ENCODE peak calls at places on chromosomes 1 and 21, in nine cellular contexts. O, X, G, S, Z, R, N, L and W are unnamed samples.

GRCh38 chr1:8075511-8076051 is 49.5 kb upstream of the ERRFI1 start:
- DNase-seq in Z (no peak), S (peak), X (no peak), G (no peak), O (no peak), R (no peak), N (no peak), L (no peak), W (no peak)

GRCh38 chr21:46021978-46022544 is 40.5 kb downstream of the COL6A1 start:
- DNase-seq in G (no peak), S (no peak), L (no peak), N (no peak), R (peak), X (no peak), O (no peak), Z (peak), W (no peak)

GRCh38 chr1:15617874-15618684 is 821 bp downstream of the DDI2 start:
- DNase-seq in S (no peak), N (no peak), R (no peak), X (no peak), O (peak), L (peak), Z (peak), G (no peak), W (no peak)

GRCh38 chr1:210010161-210010560 is 72.1 kb downstream of the SYT14 start:
- DNase-seq in Z (no peak), R (no peak), X (no peak), L (no peak), G (no peak), O (no peak), N (no peak), S (no peak), W (no peak)

GRCh38 chr1:74504125-74505065 is 8.0 kb downstream of the LRRC53 start:
- DNase-seq in X (peak), Z (no peak), S (peak), L (peak), O (peak), N (peak), R (no peak), G (peak), W (peak)

GRCh38 chr1:204417231-204417997 is 5.8 kb upstream of the PPP1R15B start:
- DNase-seq in Z (peak), O (no peak), X (peak), N (peak), S (peak), G (peak), R (peak), L (peak), W (no peak)

GRCh38 chr1:117634631-117635030 is 28.8 kb downstream of the TENT5C start:
- DNase-seq in G (no peak), Z (no peak), O (no peak), R (no peak), L (no peak), N (no peak), X (no peak), S (no peak), W (no peak)

GRCh38 chr1:160553778-160554177 is 25.5 kb downstream of the CD84 start:
- DNase-seq in X (no peak), Z (no peak), G (no peak), N (no peak), O (no peak), L (no peak), R (no peak), S (no peak), W (no peak)

GRCh38 chr1:17540255-17541001 is 930 bp downstream of the ARHGEF10L start:
- DNase-seq in S (no peak), Z (peak), G (no peak), R (no peak), X (peak), N (no peak), L (no peak), O (peak), W (peak)

GRCh38 chr21:35050348-35051286 is 1.5 kb upstream of the RUNX1 start:
- DNase-seq in N (no peak), G (no peak), R (no peak), O (no peak), S (peak), Z (no peak), X (no peak), L (no peak), W (no peak)

GRCh38 chr21:45138199-45139002 is 64.0 kb downstream of the ADARB1 start:
- DNase-seq in Z (peak), R (peak), L (peak), N (peak), G (peak), S (peak), X (peak), O (peak), W (peak)

GRCh38 chr21:41673596-41674335 is 93.1 kb downstream of the RIPK4 start:
- DNase-seq in Z (no peak), L (no peak), N (no peak), R (no peak), G (no peak), X (no peak), S (no peak), O (no peak), W (no peak)

GRCh38 chr1:172326171-172326570 is 94.3 kb upstream of the C1orf105 start:
- DNase-seq in G (no peak), R (no peak), S (peak), X (no peak), N (no peak), O (no peak), Z (no peak), L (no peak), W (no peak)

GRCh38 chr1:169312084-169312954 is 55.3 kb downstream of the NME7 start:
- DNase-seq in Z (no peak), S (peak), O (no peak), X (peak), R (no peak), N (peak), G (peak), L (peak), W (no peak)

GRCh38 chr1:200162258-200162657 is 134.7 kb downstream of the NR5A2 start:
- DNase-seq in O (no peak), Z (no peak), G (no peak), S (no peak), X (no peak), R (no peak), L (no peak), N (no peak), W (no peak)

GRCh38 chr1:92769856-92770255 is 15.1 kb downstream of the EVI5 start:
- DNase-seq in N (no peak), S (no peak), X (no peak), L (no peak), G (no peak), R (no peak), O (no peak), Z (no peak), W (no peak)

GRCh38 chr21:36859744-36860501 is 106.5 kb downstream of the HLCS start:
- DNase-seq in S (peak), N (peak), X (peak), G (peak), R (peak), Z (peak), L (peak), O (no peak), W (no peak)

GRCh38 chr1:224707849-224708725 is 92.0 kb downstream of the CNIH3 start:
- DNase-seq in Z (no peak), N (peak), O (no peak), L (no peak), X (peak), S (peak), R (no peak), G (peak), W (no peak)

GRCh38 chr1:60281360-60281932 is 207.9 kb upstream of the C1orf87 start:
- DNase-seq in X (peak), N (peak), O (peak), S (peak), Z (peak), G (peak), L (peak), R (peak), W (peak)

DNA sequence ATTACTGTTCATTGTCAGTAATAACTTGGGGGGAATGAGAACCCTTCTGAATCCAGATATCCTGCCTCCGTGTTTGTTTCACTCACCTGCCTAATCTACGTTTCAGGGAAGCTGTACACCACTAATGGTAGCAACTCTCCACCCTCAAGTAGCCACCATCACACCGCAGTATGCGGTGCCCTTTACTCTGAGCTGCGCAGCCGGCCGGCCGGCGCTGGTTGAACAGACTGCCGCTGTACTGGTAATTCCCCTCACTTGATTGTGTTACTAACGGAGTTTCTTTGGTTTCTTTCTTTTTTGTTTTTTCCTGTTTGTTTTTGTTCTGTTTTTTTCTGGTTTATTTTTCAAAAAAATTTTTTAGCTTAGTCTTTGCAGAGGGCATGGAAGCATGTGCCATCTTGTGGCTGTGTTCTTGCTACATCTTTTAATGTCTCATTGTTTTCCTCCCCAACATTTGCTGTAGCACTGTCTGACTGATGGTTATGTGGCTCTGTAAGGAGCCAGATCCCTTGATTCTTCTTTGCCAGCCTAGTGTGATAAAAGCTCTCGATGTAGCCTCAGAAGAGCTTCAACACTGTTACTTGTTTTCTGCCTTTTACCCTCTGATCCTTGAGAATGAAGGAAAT is 15.9 kb upstream of the OLFML3 start:
- DNase-seq in G (no peak), X (peak), R (no peak), N (no peak), L (no peak), O (no peak), Z (no peak), S (peak), W (no peak)
- TF ChIP-seq CTCF in G (peak), X (peak), R (no peak), N (no peak), L (no peak), O (no peak), Z (no peak), S (peak), W (peak)

GRCh38 chr1:222124602-222125001 is 382.7 kb upstream of the DUSP10 start:
- DNase-seq in X (no peak), G (no peak), R (no peak), Z (no peak), S (no peak), O (no peak), L (no peak), N (no peak), W (no peak)
- TF ChIP-seq CTCF in X (peak), G (peak), R (no peak), Z (no peak), S (peak), O (peak), L (no peak), N (no peak), W (peak)

DNA sequence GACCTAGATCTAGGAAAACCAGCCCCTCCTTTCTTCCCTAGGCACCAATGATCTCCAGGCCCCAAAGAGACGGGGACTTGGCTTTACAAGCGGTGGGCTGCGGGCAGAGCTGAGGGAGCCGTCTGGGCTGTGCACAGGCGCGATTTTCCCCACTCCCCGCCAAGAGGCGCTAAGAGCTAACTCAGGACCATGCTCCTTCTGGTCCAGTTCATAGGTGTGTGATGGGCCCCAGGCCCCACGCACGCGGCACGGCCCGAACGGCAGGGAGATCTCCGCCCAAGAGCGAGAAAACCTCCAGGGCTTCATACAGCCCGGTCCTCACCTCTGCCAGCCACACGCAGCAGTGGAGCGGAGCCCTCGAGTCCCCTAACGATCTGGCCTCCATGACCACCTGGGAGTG is 7.5 kb upstream of the GPR153 start:
- DNase-seq in X (no peak), L (no peak), N (no peak), G (no peak), Z (no peak), O (no peak), S (no peak), R (no peak), W (no peak)
- TF ChIP-seq CTCF in X (peak), L (no peak), N (no peak), G (peak), Z (no peak), O (no peak), S (no peak), R (no peak), W (no peak)

DNA sequence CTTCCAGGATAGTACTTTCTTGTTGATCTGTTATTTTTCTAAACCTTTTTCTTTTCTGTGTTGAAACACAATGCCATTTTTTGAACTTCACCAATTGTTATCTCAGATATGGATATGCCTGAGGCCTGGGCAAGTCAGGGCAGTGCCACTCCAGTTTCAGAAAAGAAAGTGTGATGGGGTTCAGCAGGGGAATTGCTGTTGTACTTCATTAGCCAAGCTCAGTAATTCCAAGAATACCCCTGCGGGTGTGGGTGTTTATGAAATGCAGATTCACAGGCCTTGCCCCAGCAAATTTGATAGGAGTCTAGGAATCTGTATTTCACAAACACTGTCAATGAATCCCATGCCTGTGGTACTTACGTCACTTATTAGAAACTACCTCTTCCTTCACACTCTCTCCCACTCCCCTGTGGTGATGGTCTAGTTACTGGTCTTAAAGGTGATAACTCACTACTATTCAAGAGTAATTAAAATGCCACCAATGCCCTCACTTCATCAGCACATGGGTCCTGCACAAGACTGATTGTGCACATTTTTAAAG is 142.3 kb downstream of the PBX1 start:
- DNase-seq in Z (no peak), G (no peak), N (no peak), L (no peak), R (no peak), S (no peak), O (no peak), X (no peak), W (no peak)
- TF ChIP-seq CTCF in Z (no peak), G (no peak), N (no peak), L (no peak), R (no peak), S (no peak), O (no peak), X (no peak), W (no peak)

DNA sequence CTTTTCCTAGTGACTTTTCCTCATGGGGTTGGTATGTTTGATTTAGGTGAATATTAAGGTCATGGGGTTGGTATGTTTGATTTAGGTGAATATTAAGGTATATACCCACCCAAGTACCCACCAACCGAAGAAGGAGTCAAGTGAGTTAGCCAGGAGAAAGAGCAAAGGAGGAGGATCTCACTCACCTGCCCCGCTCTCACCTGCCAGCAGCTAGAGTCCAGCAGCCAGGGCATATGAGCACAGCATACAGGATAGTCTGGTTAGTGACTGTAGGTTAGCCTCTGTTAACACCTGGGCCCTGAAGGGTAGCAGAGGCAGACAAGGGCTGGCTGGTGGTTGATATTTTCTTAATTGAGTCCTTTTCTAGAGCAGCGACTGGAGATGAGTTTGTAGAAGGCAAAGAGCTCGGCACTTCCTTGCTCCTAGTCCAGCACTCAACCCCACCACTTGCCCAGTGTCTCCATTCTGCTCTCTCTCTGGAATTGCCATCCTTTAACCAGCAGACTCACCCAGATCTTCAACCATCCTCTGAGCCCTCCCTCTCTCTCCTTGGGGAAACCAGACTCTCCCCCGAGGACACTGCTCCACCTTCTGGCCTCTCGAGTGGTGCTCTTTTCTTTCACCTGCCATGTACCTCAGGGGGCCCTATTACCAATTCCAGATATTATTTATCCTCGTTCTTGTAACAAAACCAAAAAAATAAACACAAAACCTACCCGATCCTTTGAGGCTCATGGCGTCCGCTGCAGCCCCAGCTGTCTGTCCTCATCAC is 16.3 kb upstream of the DESI2 start:
- DNase-seq in G (no peak), O (no peak), S (no peak), Z (no peak), L (no peak), R (no peak), X (no peak), N (no peak), W (no peak)
- TF ChIP-seq CTCF in G (no peak), O (no peak), S (no peak), Z (no peak), L (no peak), R (no peak), X (no peak), N (no peak), W (no peak)

GRCh38 chr1:28036431-28036830 is 52.0 kb downstream of the EYA3 start:
- DNase-seq in G (no peak), L (no peak), N (no peak), X (no peak), S (no peak), O (no peak), Z (no peak), R (no peak), W (no peak)
- TF ChIP-seq CTCF in G (peak), L (no peak), N (peak), X (no peak), S (no peak), O (no peak), Z (no peak), R (peak), W (no peak)

DNA sequence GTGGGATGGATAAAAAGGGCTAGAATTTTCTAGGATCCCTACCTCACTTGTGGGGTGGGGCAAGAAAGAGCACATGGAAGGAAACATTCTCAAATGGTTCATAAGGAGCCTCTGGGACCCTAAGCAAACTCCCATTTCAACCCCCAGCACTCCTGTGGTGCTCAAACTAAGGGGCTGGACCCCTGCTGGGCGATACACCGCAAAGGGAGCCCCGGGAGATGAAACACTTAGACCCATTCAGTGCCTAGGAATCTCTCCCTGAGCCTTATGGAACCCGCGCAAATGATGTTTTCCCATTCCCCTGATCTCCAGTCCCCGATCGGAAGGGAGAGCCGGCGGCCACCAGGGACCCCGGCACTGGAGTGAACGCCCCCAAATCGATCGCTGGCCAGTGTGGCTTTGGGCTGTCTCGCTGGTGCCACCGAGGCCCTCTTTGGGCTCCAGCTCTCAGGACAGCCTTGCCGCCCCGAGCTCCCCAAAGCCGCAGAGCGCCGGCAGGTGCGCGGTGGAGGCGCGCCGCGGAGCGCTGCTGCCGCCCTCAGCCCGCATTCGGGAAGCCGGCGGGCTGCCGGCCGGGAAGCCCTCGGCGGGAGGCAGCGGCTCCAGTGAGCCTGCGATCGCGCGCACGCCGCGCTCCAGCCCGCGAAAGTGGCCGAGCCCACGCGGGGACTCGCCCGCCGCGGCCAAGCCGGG is 1.2 kb downstream of the PLXNA2 start:
- DNase-seq in R (peak), X (peak), Z (peak), G (no peak), N (no peak), L (no peak), O (peak), S (no peak), W (no peak)
- TF ChIP-seq CTCF in R (no peak), X (peak), Z (peak), G (peak), N (peak), L (no peak), O (no peak), S (peak), W (peak)

GRCh38 chr1:185998391-185998790 is 264.2 kb downstream of the HMCN1 start:
- DNase-seq in O (no peak), L (no peak), X (no peak), S (no peak), Z (peak), R (no peak), N (no peak), G (no peak), W (no peak)
- TF ChIP-seq CTCF in O (no peak), L (no peak), X (peak), S (no peak), Z (no peak), R (no peak), N (no peak), G (peak), W (no peak)